ENCODE peak calls at places on chromosomes 7 and 10, in ten cellular contexts. One of them, this sample, is unnamed.

GRCh38 chr7:6016653-6016966 is 7.5 kb downstream of the AIMP2 start:
- DNase-seq in CD8-positive, alpha-beta memory T cell: no peak
- DNase-seq in H54: no peak
- DNase-seq in stimulated activated CD8-positive, alpha-beta memory T cell treated with anti-CD3 and anti-CD28 coated beads, Interleukin-4, amount 100 ng/mL, for 1 hour: no peak
- DNase-seq in SHP77 treated with DMSO at 0.1 percent for 48 hours: no peak
- DNase-seq in pancreas: no peak
- DNase-seq in NCI-H1105: no peak
- DNase-seq in GM12878: no peak
- DNase-seq in esophagus muscularis mucosa: no peak
- DNase-seq in CD4-positive, alpha-beta memory T cell: no peak
- DNase-seq in this sample: no peak

GRCh38 chr10:75744242-75744641 is 312.8 kb downstream of the LRMDA start:
- DNase-seq in NCI-H1105: no peak
- DNase-seq in SHP77 treated with DMSO at 0.1 percent for 48 hours: no peak
- DNase-seq in esophagus muscularis mucosa: no peak
- DNase-seq in CD4-positive, alpha-beta memory T cell: no peak
- DNase-seq in pancreas: no peak
- DNase-seq in CD8-positive, alpha-beta memory T cell: no peak
- DNase-seq in H54: no peak
- DNase-seq in stimulated activated CD8-positive, alpha-beta memory T cell treated with anti-CD3 and anti-CD28 coated beads, Interleukin-4, amount 100 ng/mL, for 1 hour: no peak
- DNase-seq in GM12878: no peak
- DNase-seq in this sample: no peak

GRCh38 chr7:1418505-1419309 is 40.6 kb downstream of the MICALL2 start:
- DNase-seq in CD8-positive, alpha-beta memory T cell: no peak
- DNase-seq in H54: peak; percentile 89
- DNase-seq in SHP77 treated with DMSO at 0.1 percent for 48 hours: peak; percentile 96
- DNase-seq in CD4-positive, alpha-beta memory T cell: no peak
- DNase-seq in pancreas: no peak
- DNase-seq in NCI-H1105: no peak
- DNase-seq in GM12878: no peak
- DNase-seq in stimulated activated CD8-positive, alpha-beta memory T cell treated with anti-CD3 and anti-CD28 coated beads, Interleukin-4, amount 100 ng/mL, for 1 hour: no peak
- DNase-seq in esophagus muscularis mucosa: no peak
- DNase-seq in this sample: no peak

GRCh38 chr10:8586504-8586903 is 532.0 kb downstream of the GATA3 start:
- DNase-seq in H54: no peak
- DNase-seq in CD8-positive, alpha-beta memory T cell: no peak
- DNase-seq in NCI-H1105: no peak
- DNase-seq in CD4-positive, alpha-beta memory T cell: no peak
- DNase-seq in pancreas: no peak
- DNase-seq in stimulated activated CD8-positive, alpha-beta memory T cell treated with anti-CD3 and anti-CD28 coated beads, Interleukin-4, amount 100 ng/mL, for 1 hour: no peak
- DNase-seq in SHP77 treated with DMSO at 0.1 percent for 48 hours: no peak
- DNase-seq in GM12878: no peak
- DNase-seq in esophagus muscularis mucosa: no peak
- DNase-seq in this sample: no peak

GRCh38 chr7:77791336-77791735 is 6.9 kb downstream of the TMEM60 start:
- DNase-seq in SHP77 treated with DMSO at 0.1 percent for 48 hours: peak; percentile 75
- DNase-seq in GM12878: no peak
- DNase-seq in NCI-H1105: peak; percentile 4
- DNase-seq in H54: no peak
- DNase-seq in esophagus muscularis mucosa: no peak
- DNase-seq in CD8-positive, alpha-beta memory T cell: no peak
- DNase-seq in CD4-positive, alpha-beta memory T cell: no peak
- DNase-seq in stimulated activated CD8-positive, alpha-beta memory T cell treated with anti-CD3 and anti-CD28 coated beads, Interleukin-4, amount 100 ng/mL, for 1 hour: no peak
- DNase-seq in pancreas: no peak
- DNase-seq in this sample: no peak

GRCh38 chr7:31053986-31054385 is 1.9 kb downstream of the ADCYAP1R1 start:
- DNase-seq in NCI-H1105: no peak
- DNase-seq in GM12878: no peak
- DNase-seq in CD4-positive, alpha-beta memory T cell: no peak
- DNase-seq in H54: no peak
- DNase-seq in SHP77 treated with DMSO at 0.1 percent for 48 hours: no peak
- DNase-seq in CD8-positive, alpha-beta memory T cell: no peak
- DNase-seq in stimulated activated CD8-positive, alpha-beta memory T cell treated with anti-CD3 and anti-CD28 coated beads, Interleukin-4, amount 100 ng/mL, for 1 hour: no peak
- DNase-seq in esophagus muscularis mucosa: no peak
- DNase-seq in pancreas: no peak
- DNase-seq in this sample: no peak

GRCh38 chr7:87206361-87206760 is 13.2 kb downstream of the TMEM243 start:
- DNase-seq in SHP77 treated with DMSO at 0.1 percent for 48 hours: no peak
- DNase-seq in GM12878: no peak
- DNase-seq in esophagus muscularis mucosa: no peak
- DNase-seq in H54: no peak
- DNase-seq in stimulated activated CD8-positive, alpha-beta memory T cell treated with anti-CD3 and anti-CD28 coated beads, Interleukin-4, amount 100 ng/mL, for 1 hour: no peak
- DNase-seq in CD8-positive, alpha-beta memory T cell: no peak
- DNase-seq in CD4-positive, alpha-beta memory T cell: no peak
- DNase-seq in pancreas: no peak
- DNase-seq in NCI-H1105: no peak
- DNase-seq in this sample: no peak

GRCh38 chr7:29304756-29305155 is 110.2 kb downstream of the CHN2 start:
- DNase-seq in pancreas: no peak
- DNase-seq in SHP77 treated with DMSO at 0.1 percent for 48 hours: no peak
- DNase-seq in esophagus muscularis mucosa: no peak
- DNase-seq in CD8-positive, alpha-beta memory T cell: no peak
- DNase-seq in CD4-positive, alpha-beta memory T cell: no peak
- DNase-seq in GM12878: no peak
- DNase-seq in stimulated activated CD8-positive, alpha-beta memory T cell treated with anti-CD3 and anti-CD28 coated beads, Interleukin-4, amount 100 ng/mL, for 1 hour: no peak
- DNase-seq in H54: no peak
- DNase-seq in NCI-H1105: no peak
- DNase-seq in this sample: no peak

GRCh38 chr10:60048146-60048545 is 141.8 kb upstream of the CCDC6 start:
- DNase-seq in CD8-positive, alpha-beta memory T cell: no peak
- DNase-seq in SHP77 treated with DMSO at 0.1 percent for 48 hours: no peak
- DNase-seq in NCI-H1105: no peak
- DNase-seq in stimulated activated CD8-positive, alpha-beta memory T cell treated with anti-CD3 and anti-CD28 coated beads, Interleukin-4, amount 100 ng/mL, for 1 hour: no peak
- DNase-seq in H54: no peak
- DNase-seq in GM12878: no peak
- DNase-seq in CD4-positive, alpha-beta memory T cell: no peak
- DNase-seq in esophagus muscularis mucosa: no peak
- DNase-seq in pancreas: no peak
- DNase-seq in this sample: no peak

GRCh38 chr10:69057261-69057950 is 30.5 kb upstream of the SRGN start:
- DNase-seq in stimulated activated CD8-positive, alpha-beta memory T cell treated with anti-CD3 and anti-CD28 coated beads, Interleukin-4, amount 100 ng/mL, for 1 hour: no peak
- DNase-seq in CD8-positive, alpha-beta memory T cell: no peak
- DNase-seq in H54: no peak
- DNase-seq in SHP77 treated with DMSO at 0.1 percent for 48 hours: no peak
- DNase-seq in GM12878: no peak
- DNase-seq in CD4-positive, alpha-beta memory T cell: no peak
- DNase-seq in pancreas: no peak
- DNase-seq in NCI-H1105: no peak
- DNase-seq in esophagus muscularis mucosa: no peak
- DNase-seq in this sample: no peak

GRCh38 chr10:71923138-71923692 is 41.0 kb upstream of the CHST3 start:
- DNase-seq in SHP77 treated with DMSO at 0.1 percent for 48 hours: no peak
- DNase-seq in NCI-H1105: peak; percentile 4
- DNase-seq in CD4-positive, alpha-beta memory T cell: no peak
- DNase-seq in esophagus muscularis mucosa: no peak
- DNase-seq in stimulated activated CD8-positive, alpha-beta memory T cell treated with anti-CD3 and anti-CD28 coated beads, Interleukin-4, amount 100 ng/mL, for 1 hour: no peak
- DNase-seq in CD8-positive, alpha-beta memory T cell: no peak
- DNase-seq in H54: no peak
- DNase-seq in GM12878: no peak
- DNase-seq in pancreas: no peak
- DNase-seq in this sample: no peak

GRCh38 chr7:43954524-43955228 is 28.4 kb downstream of the UBE2D4 start:
- DNase-seq in SHP77 treated with DMSO at 0.1 percent for 48 hours: peak; percentile 33
- DNase-seq in NCI-H1105: peak; percentile 3
- DNase-seq in esophagus muscularis mucosa: no peak
- DNase-seq in stimulated activated CD8-positive, alpha-beta memory T cell treated with anti-CD3 and anti-CD28 coated beads, Interleukin-4, amount 100 ng/mL, for 1 hour: no peak
- DNase-seq in H54: peak; percentile 66
- DNase-seq in CD8-positive, alpha-beta memory T cell: no peak
- DNase-seq in GM12878: peak; percentile 7
- DNase-seq in pancreas: no peak
- DNase-seq in CD4-positive, alpha-beta memory T cell: no peak
- DNase-seq in this sample: no peak

GRCh38 chr7:74526780-74527179 is 73.1 kb downstream of the GTF2IRD1 start:
- DNase-seq in CD4-positive, alpha-beta memory T cell: no peak
- DNase-seq in GM12878: no peak
- DNase-seq in H54: no peak
- DNase-seq in pancreas: no peak
- DNase-seq in NCI-H1105: no peak
- DNase-seq in stimulated activated CD8-positive, alpha-beta memory T cell treated with anti-CD3 and anti-CD28 coated beads, Interleukin-4, amount 100 ng/mL, for 1 hour: no peak
- DNase-seq in SHP77 treated with DMSO at 0.1 percent for 48 hours: no peak
- DNase-seq in esophagus muscularis mucosa: no peak
- DNase-seq in CD8-positive, alpha-beta memory T cell: no peak
- DNase-seq in this sample: no peak

GRCh38 chr10:60434418-60435046 is 44.9 kb upstream of the ANK3 start:
- DNase-seq in GM12878: no peak
- DNase-seq in NCI-H1105: peak; percentile 14
- DNase-seq in CD4-positive, alpha-beta memory T cell: no peak
- DNase-seq in pancreas: no peak
- DNase-seq in CD8-positive, alpha-beta memory T cell: no peak
- DNase-seq in esophagus muscularis mucosa: no peak
- DNase-seq in stimulated activated CD8-positive, alpha-beta memory T cell treated with anti-CD3 and anti-CD28 coated beads, Interleukin-4, amount 100 ng/mL, for 1 hour: no peak
- DNase-seq in H54: no peak
- DNase-seq in SHP77 treated with DMSO at 0.1 percent for 48 hours: no peak
- DNase-seq in this sample: no peak

GRCh38 chr7:11343818-11344413 is 370.2 kb downstream of the PHF14 start:
- DNase-seq in NCI-H1105: peak; percentile 55
- DNase-seq in CD4-positive, alpha-beta memory T cell: no peak
- DNase-seq in SHP77 treated with DMSO at 0.1 percent for 48 hours: peak; percentile 56
- DNase-seq in H54: no peak
- DNase-seq in GM12878: no peak
- DNase-seq in esophagus muscularis mucosa: no peak
- DNase-seq in pancreas: no peak
- DNase-seq in stimulated activated CD8-positive, alpha-beta memory T cell treated with anti-CD3 and anti-CD28 coated beads, Interleukin-4, amount 100 ng/mL, for 1 hour: no peak
- DNase-seq in CD8-positive, alpha-beta memory T cell: no peak
- DNase-seq in this sample: no peak

GRCh38 chr7:5428470-5429252 is 5.0 kb upstream of the TNRC18 start:
- DNase-seq in esophagus muscularis mucosa: peak; percentile 96
- DNase-seq in GM12878: no peak
- DNase-seq in CD8-positive, alpha-beta memory T cell: no peak
- DNase-seq in pancreas: peak; percentile 88
- DNase-seq in CD4-positive, alpha-beta memory T cell: peak; percentile 40
- DNase-seq in stimulated activated CD8-positive, alpha-beta memory T cell treated with anti-CD3 and anti-CD28 coated beads, Interleukin-4, amount 100 ng/mL, for 1 hour: no peak
- DNase-seq in SHP77 treated with DMSO at 0.1 percent for 48 hours: peak; percentile 46
- DNase-seq in NCI-H1105: peak; percentile 77
- DNase-seq in H54: no peak
- DNase-seq in this sample: no peak

GRCh38 chr10:82340166-82340565 is 465.2 kb downstream of the NRG3 start:
- DNase-seq in NCI-H1105: no peak
- DNase-seq in pancreas: no peak
- DNase-seq in GM12878: no peak
- DNase-seq in CD8-positive, alpha-beta memory T cell: no peak
- DNase-seq in H54: no peak
- DNase-seq in SHP77 treated with DMSO at 0.1 percent for 48 hours: no peak
- DNase-seq in stimulated activated CD8-positive, alpha-beta memory T cell treated with anti-CD3 and anti-CD28 coated beads, Interleukin-4, amount 100 ng/mL, for 1 hour: no peak
- DNase-seq in CD4-positive, alpha-beta memory T cell: no peak
- DNase-seq in esophagus muscularis mucosa: no peak
- DNase-seq in this sample: no peak

GRCh38 chr7:43653466-43653865 is 70.6 kb downstream of the STK17A start:
- DNase-seq in CD8-positive, alpha-beta memory T cell: no peak
- DNase-seq in CD4-positive, alpha-beta memory T cell: no peak
- DNase-seq in SHP77 treated with DMSO at 0.1 percent for 48 hours: no peak
- DNase-seq in stimulated activated CD8-positive, alpha-beta memory T cell treated with anti-CD3 and anti-CD28 coated beads, Interleukin-4, amount 100 ng/mL, for 1 hour: no peak
- DNase-seq in pancreas: no peak
- DNase-seq in NCI-H1105: no peak
- DNase-seq in esophagus muscularis mucosa: no peak
- DNase-seq in GM12878: no peak
- DNase-seq in H54: no peak
- DNase-seq in this sample: no peak

GRCh38 chr10:68598978-68599753 is 39.0 kb downstream of the TET1 start:
- DNase-seq in H54: peak; percentile 50
- DNase-seq in GM12878: no peak
- DNase-seq in stimulated activated CD8-positive, alpha-beta memory T cell treated with anti-CD3 and anti-CD28 coated beads, Interleukin-4, amount 100 ng/mL, for 1 hour: no peak
- DNase-seq in CD4-positive, alpha-beta memory T cell: no peak
- DNase-seq in pancreas: peak; percentile 62
- DNase-seq in CD8-positive, alpha-beta memory T cell: no peak
- DNase-seq in NCI-H1105: peak; percentile 35
- DNase-seq in esophagus muscularis mucosa: no peak
- DNase-seq in SHP77 treated with DMSO at 0.1 percent for 48 hours: peak; percentile 44
- DNase-seq in this sample: no peak

GRCh38 chr7:74207586-74207985 is 2.2 kb upstream of the LAT2 start:
- DNase-seq in CD8-positive, alpha-beta memory T cell: no peak
- DNase-seq in SHP77 treated with DMSO at 0.1 percent for 48 hours: no peak
- DNase-seq in CD4-positive, alpha-beta memory T cell: no peak
- DNase-seq in pancreas: peak; percentile 63
- DNase-seq in esophagus muscularis mucosa: no peak
- DNase-seq in H54: no peak
- DNase-seq in GM12878: no peak
- DNase-seq in NCI-H1105: no peak
- DNase-seq in stimulated activated CD8-positive, alpha-beta memory T cell treated with anti-CD3 and anti-CD28 coated beads, Interleukin-4, amount 100 ng/mL, for 1 hour: no peak
- DNase-seq in this sample: no peak

GRCh38 chr7:5417106-5418071 is 6.2 kb downstream of the TNRC18 start:
- DNase-seq in CD8-positive, alpha-beta memory T cell: no peak
- DNase-seq in NCI-H1105: no peak
- DNase-seq in CD4-positive, alpha-beta memory T cell: peak; percentile 29
- DNase-seq in SHP77 treated with DMSO at 0.1 percent for 48 hours: no peak
- DNase-seq in GM12878: no peak
- DNase-seq in stimulated activated CD8-positive, alpha-beta memory T cell treated with anti-CD3 and anti-CD28 coated beads, Interleukin-4, amount 100 ng/mL, for 1 hour: no peak
- DNase-seq in esophagus muscularis mucosa: no peak
- DNase-seq in H54: no peak
- DNase-seq in pancreas: no peak
- DNase-seq in this sample: no peak

GRCh38 chr7:78149787-78150186 is 351.2 kb downstream of the PHTF2 start:
- DNase-seq in CD8-positive, alpha-beta memory T cell: no peak
- DNase-seq in esophagus muscularis mucosa: no peak
- DNase-seq in pancreas: no peak
- DNase-seq in H54: no peak
- DNase-seq in CD4-positive, alpha-beta memory T cell: no peak
- DNase-seq in SHP77 treated with DMSO at 0.1 percent for 48 hours: no peak
- DNase-seq in stimulated activated CD8-positive, alpha-beta memory T cell treated with anti-CD3 and anti-CD28 coated beads, Interleukin-4, amount 100 ng/mL, for 1 hour: no peak
- DNase-seq in GM12878: no peak
- DNase-seq in NCI-H1105: no peak
- DNase-seq in this sample: no peak

This sample was measured in activated gamma-delta T cell treated with anti-CD3 and anti-CD28 coated beads, Interleukin-2, amount 50 U/mL, for 16 hours.